ENCODE peak calls at places on chromosomes 6 and 20, in seven cellular contexts. One of them, this sample, is unnamed.

GRCh38 chr20:9442858-9443257 is 71.5 kb upstream of the LAMP5 start:
- DNase-seq in nucleus accumbens: no peak
- DNase-seq in B cell: no peak
- DNase-seq in Calu3: no peak
- DNase-seq in stimulated activated effector memory CD8-positive, alpha-beta T cell treated with anti-CD3 and anti-CD28 coated beads, Interleukin-12 subunit alpha, Interleukin-12 subunit beta, amount 100 ng/mL, for 72 hours: no peak
- DNase-seq in nephron progenitor cell: no peak
- DNase-seq in occipital lobe: no peak
- DNase-seq in this sample: no peak

GRCh38 chr6:143368426-143368825 is 82.1 kb downstream of the ADAT2 start:
- DNase-seq in nucleus accumbens: no peak
- DNase-seq in B cell: no peak
- DNase-seq in Calu3: no peak
- DNase-seq in stimulated activated effector memory CD8-positive, alpha-beta T cell treated with anti-CD3 and anti-CD28 coated beads, Interleukin-12 subunit alpha, Interleukin-12 subunit beta, amount 100 ng/mL, for 72 hours: no peak
- DNase-seq in nephron progenitor cell: no peak
- DNase-seq in occipital lobe: no peak
- DNase-seq in this sample: no peak

GRCh38 chr6:219641-220198 is 72.6 kb upstream of the DUSP22 start:
- DNase-seq in nucleus accumbens: no peak
- DNase-seq in B cell: no peak
- DNase-seq in Calu3: peak
- DNase-seq in stimulated activated effector memory CD8-positive, alpha-beta T cell treated with anti-CD3 and anti-CD28 coated beads, Interleukin-12 subunit alpha, Interleukin-12 subunit beta, amount 100 ng/mL, for 72 hours: no peak
- DNase-seq in nephron progenitor cell: peak
- DNase-seq in occipital lobe: no peak
- DNase-seq in this sample: peak

GRCh38 chr6:52839124-52840055 is 1.2 kb downstream of the GSTA5 start:
- DNase-seq in nucleus accumbens: no peak
- DNase-seq in B cell: peak
- DNase-seq in Calu3: peak
- DNase-seq in stimulated activated effector memory CD8-positive, alpha-beta T cell treated with anti-CD3 and anti-CD28 coated beads, Interleukin-12 subunit alpha, Interleukin-12 subunit beta, amount 100 ng/mL, for 72 hours: peak
- DNase-seq in nephron progenitor cell: peak
- DNase-seq in occipital lobe: peak
- DNase-seq in this sample: no peak

GRCh38 chr20:5969348-5969935 is 19.0 kb downstream of the MCM8 start:
- DNase-seq in nucleus accumbens: no peak
- DNase-seq in B cell: no peak
- DNase-seq in Calu3: no peak
- DNase-seq in stimulated activated effector memory CD8-positive, alpha-beta T cell treated with anti-CD3 and anti-CD28 coated beads, Interleukin-12 subunit alpha, Interleukin-12 subunit beta, amount 100 ng/mL, for 72 hours: no peak
- DNase-seq in nephron progenitor cell: no peak
- DNase-seq in occipital lobe: no peak
- DNase-seq in this sample: no peak

GRCh38 chr20:56194042-56194441 is 54.5 kb upstream of the MC3R start:
- DNase-seq in nucleus accumbens: no peak
- DNase-seq in B cell: no peak
- DNase-seq in Calu3: no peak
- DNase-seq in stimulated activated effector memory CD8-positive, alpha-beta T cell treated with anti-CD3 and anti-CD28 coated beads, Interleukin-12 subunit alpha, Interleukin-12 subunit beta, amount 100 ng/mL, for 72 hours: no peak
- DNase-seq in nephron progenitor cell: no peak
- DNase-seq in occipital lobe: no peak
- DNase-seq in this sample: no peak

GRCh38 chr6:105784179-105784578 is 302.0 kb upstream of the PRDM1 start:
- DNase-seq in nucleus accumbens: no peak
- DNase-seq in B cell: no peak
- DNase-seq in Calu3: no peak
- DNase-seq in stimulated activated effector memory CD8-positive, alpha-beta T cell treated with anti-CD3 and anti-CD28 coated beads, Interleukin-12 subunit alpha, Interleukin-12 subunit beta, amount 100 ng/mL, for 72 hours: no peak
- DNase-seq in nephron progenitor cell: no peak
- DNase-seq in occipital lobe: no peak
- DNase-seq in this sample: no peak

GRCh38 chr6:134317471-134318131 is at the start of gene SGK1:
- DNase-seq in nucleus accumbens: peak
- DNase-seq in B cell: peak
- DNase-seq in Calu3: peak
- DNase-seq in stimulated activated effector memory CD8-positive, alpha-beta T cell treated with anti-CD3 and anti-CD28 coated beads, Interleukin-12 subunit alpha, Interleukin-12 subunit beta, amount 100 ng/mL, for 72 hours: no peak
- DNase-seq in nephron progenitor cell: peak
- DNase-seq in occipital lobe: peak
- DNase-seq in this sample: no peak

GRCh38 chr6:159715168-159715567 is 12.1 kb upstream of the WTAP start:
- DNase-seq in nucleus accumbens: no peak
- DNase-seq in B cell: no peak
- DNase-seq in Calu3: no peak
- DNase-seq in stimulated activated effector memory CD8-positive, alpha-beta T cell treated with anti-CD3 and anti-CD28 coated beads, Interleukin-12 subunit alpha, Interleukin-12 subunit beta, amount 100 ng/mL, for 72 hours: no peak
- DNase-seq in nephron progenitor cell: no peak
- DNase-seq in occipital lobe: no peak
- DNase-seq in this sample: no peak

GRCh38 chr6:142731611-142732010 is 213.4 kb downstream of the HIVEP2 start:
- DNase-seq in nucleus accumbens: no peak
- DNase-seq in B cell: no peak
- DNase-seq in Calu3: no peak
- DNase-seq in stimulated activated effector memory CD8-positive, alpha-beta T cell treated with anti-CD3 and anti-CD28 coated beads, Interleukin-12 subunit alpha, Interleukin-12 subunit beta, amount 100 ng/mL, for 72 hours: no peak
- DNase-seq in nephron progenitor cell: no peak
- DNase-seq in occipital lobe: no peak
- DNase-seq in this sample: no peak

GRCh38 chr6:69370763-69371162 is 426.0 kb downstream of the LMBRD1 start:
- DNase-seq in nucleus accumbens: peak
- DNase-seq in B cell: no peak
- DNase-seq in Calu3: no peak
- DNase-seq in stimulated activated effector memory CD8-positive, alpha-beta T cell treated with anti-CD3 and anti-CD28 coated beads, Interleukin-12 subunit alpha, Interleukin-12 subunit beta, amount 100 ng/mL, for 72 hours: no peak
- DNase-seq in nephron progenitor cell: no peak
- DNase-seq in occipital lobe: no peak
- DNase-seq in this sample: no peak

GRCh38 chr6:161961046-161961445 is 687.2 kb upstream of the AGPAT4 start:
- DNase-seq in nucleus accumbens: no peak
- DNase-seq in B cell: no peak
- DNase-seq in Calu3: no peak
- DNase-seq in stimulated activated effector memory CD8-positive, alpha-beta T cell treated with anti-CD3 and anti-CD28 coated beads, Interleukin-12 subunit alpha, Interleukin-12 subunit beta, amount 100 ng/mL, for 72 hours: no peak
- DNase-seq in nephron progenitor cell: no peak
- DNase-seq in occipital lobe: no peak
- DNase-seq in this sample: no peak

GRCh38 chr6:53244958-53245357 is 96.3 kb upstream of the GCM1 start:
- DNase-seq in nucleus accumbens: no peak
- DNase-seq in B cell: peak
- DNase-seq in Calu3: no peak
- DNase-seq in stimulated activated effector memory CD8-positive, alpha-beta T cell treated with anti-CD3 and anti-CD28 coated beads, Interleukin-12 subunit alpha, Interleukin-12 subunit beta, amount 100 ng/mL, for 72 hours: no peak
- DNase-seq in nephron progenitor cell: no peak
- DNase-seq in occipital lobe: no peak
- DNase-seq in this sample: peak

GRCh38 chr6:107668826-107669474 is 155.2 kb downstream of the SCML4 start:
- DNase-seq in nucleus accumbens: no peak
- DNase-seq in B cell: peak
- DNase-seq in Calu3: no peak
- DNase-seq in stimulated activated effector memory CD8-positive, alpha-beta T cell treated with anti-CD3 and anti-CD28 coated beads, Interleukin-12 subunit alpha, Interleukin-12 subunit beta, amount 100 ng/mL, for 72 hours: no peak
- DNase-seq in nephron progenitor cell: no peak
- DNase-seq in occipital lobe: no peak
- DNase-seq in this sample: no peak

GRCh38 chr6:149166324-149166723 is 151.2 kb upstream of the TAB2 start:
- DNase-seq in nucleus accumbens: no peak
- DNase-seq in B cell: no peak
- DNase-seq in Calu3: no peak
- DNase-seq in stimulated activated effector memory CD8-positive, alpha-beta T cell treated with anti-CD3 and anti-CD28 coated beads, Interleukin-12 subunit alpha, Interleukin-12 subunit beta, amount 100 ng/mL, for 72 hours: no peak
- DNase-seq in nephron progenitor cell: no peak
- DNase-seq in occipital lobe: no peak
- DNase-seq in this sample: no peak

GRCh38 chr6:113364781-113365545 is 492.2 kb upstream of the MARCKS start:
- DNase-seq in nucleus accumbens: no peak
- DNase-seq in B cell: no peak
- DNase-seq in Calu3: no peak
- DNase-seq in stimulated activated effector memory CD8-positive, alpha-beta T cell treated with anti-CD3 and anti-CD28 coated beads, Interleukin-12 subunit alpha, Interleukin-12 subunit beta, amount 100 ng/mL, for 72 hours: no peak
- DNase-seq in nephron progenitor cell: no peak
- DNase-seq in occipital lobe: no peak
- DNase-seq in this sample: no peak

GRCh38 chr6:154438882-154439281 is 71.6 kb downstream of the CNKSR3 start:
- DNase-seq in nucleus accumbens: no peak
- DNase-seq in B cell: no peak
- DNase-seq in Calu3: no peak
- DNase-seq in stimulated activated effector memory CD8-positive, alpha-beta T cell treated with anti-CD3 and anti-CD28 coated beads, Interleukin-12 subunit alpha, Interleukin-12 subunit beta, amount 100 ng/mL, for 72 hours: no peak
- DNase-seq in nephron progenitor cell: no peak
- DNase-seq in occipital lobe: no peak
- DNase-seq in this sample: no peak

GRCh38 chr6:1124885-1125284 is 187.0 kb upstream of the FOXQ1 start:
- DNase-seq in nucleus accumbens: no peak
- DNase-seq in B cell: no peak
- DNase-seq in Calu3: no peak
- DNase-seq in stimulated activated effector memory CD8-positive, alpha-beta T cell treated with anti-CD3 and anti-CD28 coated beads, Interleukin-12 subunit alpha, Interleukin-12 subunit beta, amount 100 ng/mL, for 72 hours: no peak
- DNase-seq in nephron progenitor cell: no peak
- DNase-seq in occipital lobe: no peak
- DNase-seq in this sample: no peak

GRCh38 chr6:135116566-135116965 is 61.9 kb upstream of the HBS1L start:
- DNase-seq in nucleus accumbens: no peak
- DNase-seq in B cell: no peak
- DNase-seq in Calu3: no peak
- DNase-seq in stimulated activated effector memory CD8-positive, alpha-beta T cell treated with anti-CD3 and anti-CD28 coated beads, Interleukin-12 subunit alpha, Interleukin-12 subunit beta, amount 100 ng/mL, for 72 hours: no peak
- DNase-seq in nephron progenitor cell: no peak
- DNase-seq in occipital lobe: no peak
- DNase-seq in this sample: no peak

GRCh38 chr6:105188251-105188650 is 8.4 kb upstream of the POPDC3 start:
- DNase-seq in nucleus accumbens: no peak
- DNase-seq in B cell: no peak
- DNase-seq in Calu3: no peak
- DNase-seq in stimulated activated effector memory CD8-positive, alpha-beta T cell treated with anti-CD3 and anti-CD28 coated beads, Interleukin-12 subunit alpha, Interleukin-12 subunit beta, amount 100 ng/mL, for 72 hours: no peak
- DNase-seq in nephron progenitor cell: no peak
- DNase-seq in occipital lobe: no peak
- DNase-seq in this sample: no peak

GRCh38 chr6:105713474-105714118 is 310.7 kb upstream of the PREP start:
- DNase-seq in nucleus accumbens: no peak
- DNase-seq in B cell: no peak
- DNase-seq in Calu3: no peak
- DNase-seq in stimulated activated effector memory CD8-positive, alpha-beta T cell treated with anti-CD3 and anti-CD28 coated beads, Interleukin-12 subunit alpha, Interleukin-12 subunit beta, amount 100 ng/mL, for 72 hours: no peak
- DNase-seq in nephron progenitor cell: no peak
- DNase-seq in occipital lobe: no peak
- DNase-seq in this sample: no peak

GRCh38 chr6:166969390-166970002 is 13.1 kb upstream of the RNASET2 start:
- DNase-seq in nucleus accumbens: no peak
- DNase-seq in B cell: no peak
- DNase-seq in Calu3: no peak
- DNase-seq in stimulated activated effector memory CD8-positive, alpha-beta T cell treated with anti-CD3 and anti-CD28 coated beads, Interleukin-12 subunit alpha, Interleukin-12 subunit beta, amount 100 ng/mL, for 72 hours: no peak
- DNase-seq in nephron progenitor cell: no peak
- DNase-seq in occipital lobe: no peak
- DNase-seq in this sample: no peak

GRCh38 chr20:4737857-4738627 is 16.3 kb downstream of the PRND start:
- DNase-seq in nucleus accumbens: no peak
- DNase-seq in B cell: no peak
- DNase-seq in Calu3: no peak
- DNase-seq in stimulated activated effector memory CD8-positive, alpha-beta T cell treated with anti-CD3 and anti-CD28 coated beads, Interleukin-12 subunit alpha, Interleukin-12 subunit beta, amount 100 ng/mL, for 72 hours: no peak
- DNase-seq in nephron progenitor cell: no peak
- DNase-seq in occipital lobe: no peak
- DNase-seq in this sample: no peak

GRCh38 chr6:105402090-105402980 is 547 bp downstream of the PREP start:
- DNase-seq in nucleus accumbens: peak
- DNase-seq in B cell: no peak
- DNase-seq in Calu3: peak
- DNase-seq in stimulated activated effector memory CD8-positive, alpha-beta T cell treated with anti-CD3 and anti-CD28 coated beads, Interleukin-12 subunit alpha, Interleukin-12 subunit beta, amount 100 ng/mL, for 72 hours: no peak
- DNase-seq in nephron progenitor cell: peak
- DNase-seq in occipital lobe: no peak
- DNase-seq in this sample: no peak

GRCh38 chr20:51412333-51412761 is 130.2 kb downstream of the NFATC2 start:
- DNase-seq in nucleus accumbens: no peak
- DNase-seq in B cell: no peak
- DNase-seq in Calu3: no peak
- DNase-seq in stimulated activated effector memory CD8-positive, alpha-beta T cell treated with anti-CD3 and anti-CD28 coated beads, Interleukin-12 subunit alpha, Interleukin-12 subunit beta, amount 100 ng/mL, for 72 hours: no peak
- DNase-seq in nephron progenitor cell: no peak
- DNase-seq in occipital lobe: peak
- DNase-seq in this sample: no peak

GRCh38 chr6:130366011-130366963 is at the start of gene TMEM200A:
- DNase-seq in nucleus accumbens: no peak
- DNase-seq in B cell: peak
- DNase-seq in Calu3: peak
- DNase-seq in stimulated activated effector memory CD8-positive, alpha-beta T cell treated with anti-CD3 and anti-CD28 coated beads, Interleukin-12 subunit alpha, Interleukin-12 subunit beta, amount 100 ng/mL, for 72 hours: peak
- DNase-seq in nephron progenitor cell: peak
- DNase-seq in occipital lobe: peak
- DNase-seq in this sample: no peak

GRCh38 chr20:24608926-24609667 is 139.7 kb downstream of the SYNDIG1 start:
- DNase-seq in nucleus accumbens: no peak
- DNase-seq in B cell: no peak
- DNase-seq in Calu3: no peak
- DNase-seq in stimulated activated effector memory CD8-positive, alpha-beta T cell treated with anti-CD3 and anti-CD28 coated beads, Interleukin-12 subunit alpha, Interleukin-12 subunit beta, amount 100 ng/mL, for 72 hours: no peak
- DNase-seq in nephron progenitor cell: no peak
- DNase-seq in occipital lobe: no peak
- DNase-seq in this sample: no peak

GRCh38 chr20:5862703-5863039 is 87.7 kb downstream of the TRMT6 start:
- DNase-seq in nucleus accumbens: no peak
- DNase-seq in B cell: no peak
- DNase-seq in Calu3: no peak
- DNase-seq in stimulated activated effector memory CD8-positive, alpha-beta T cell treated with anti-CD3 and anti-CD28 coated beads, Interleukin-12 subunit alpha, Interleukin-12 subunit beta, amount 100 ng/mL, for 72 hours: no peak
- DNase-seq in nephron progenitor cell: no peak
- DNase-seq in occipital lobe: no peak
- DNase-seq in this sample: no peak

GRCh38 chr6:18115356-18115755 is 7.1 kb downstream of the NHLRC1 start:
- DNase-seq in nucleus accumbens: no peak
- DNase-seq in B cell: no peak
- DNase-seq in Calu3: no peak
- DNase-seq in stimulated activated effector memory CD8-positive, alpha-beta T cell treated with anti-CD3 and anti-CD28 coated beads, Interleukin-12 subunit alpha, Interleukin-12 subunit beta, amount 100 ng/mL, for 72 hours: no peak
- DNase-seq in nephron progenitor cell: no peak
- DNase-seq in occipital lobe: no peak
- DNase-seq in this sample: no peak

GRCh38 chr6:137926207-137926731 is 59.2 kb downstream of the TNFAIP3 start:
- DNase-seq in nucleus accumbens: no peak
- DNase-seq in B cell: no peak
- DNase-seq in Calu3: peak
- DNase-seq in stimulated activated effector memory CD8-positive, alpha-beta T cell treated with anti-CD3 and anti-CD28 coated beads, Interleukin-12 subunit alpha, Interleukin-12 subunit beta, amount 100 ng/mL, for 72 hours: no peak
- DNase-seq in nephron progenitor cell: no peak
- DNase-seq in occipital lobe: no peak
- DNase-seq in this sample: no peak

GRCh38 chr6:114419175-114419574 is 76.4 kb upstream of the HS3ST5 start:
- DNase-seq in nucleus accumbens: no peak
- DNase-seq in B cell: no peak
- DNase-seq in Calu3: no peak
- DNase-seq in stimulated activated effector memory CD8-positive, alpha-beta T cell treated with anti-CD3 and anti-CD28 coated beads, Interleukin-12 subunit alpha, Interleukin-12 subunit beta, amount 100 ng/mL, for 72 hours: no peak
- DNase-seq in nephron progenitor cell: no peak
- DNase-seq in occipital lobe: no peak
- DNase-seq in this sample: no peak

GRCh38 chr20:48456361-48457184 is 371.2 kb downstream of the PREX1 start:
- DNase-seq in nucleus accumbens: no peak
- DNase-seq in B cell: no peak
- DNase-seq in Calu3: no peak
- DNase-seq in stimulated activated effector memory CD8-positive, alpha-beta T cell treated with anti-CD3 and anti-CD28 coated beads, Interleukin-12 subunit alpha, Interleukin-12 subunit beta, amount 100 ng/mL, for 72 hours: no peak
- DNase-seq in nephron progenitor cell: peak
- DNase-seq in occipital lobe: no peak
- DNase-seq in this sample: no peak

GRCh38 chr20:38023181-38024085 is 9.8 kb downstream of the TTI1 start:
- DNase-seq in nucleus accumbens: no peak
- DNase-seq in B cell: no peak
- DNase-seq in Calu3: no peak
- DNase-seq in stimulated activated effector memory CD8-positive, alpha-beta T cell treated with anti-CD3 and anti-CD28 coated beads, Interleukin-12 subunit alpha, Interleukin-12 subunit beta, amount 100 ng/mL, for 72 hours: no peak
- DNase-seq in nephron progenitor cell: no peak
- DNase-seq in occipital lobe: no peak
- DNase-seq in this sample: peak

GRCh38 chr6:114816678-114817077 is 473.9 kb upstream of the HS3ST5 start:
- DNase-seq in nucleus accumbens: no peak
- DNase-seq in B cell: no peak
- DNase-seq in Calu3: no peak
- DNase-seq in stimulated activated effector memory CD8-positive, alpha-beta T cell treated with anti-CD3 and anti-CD28 coated beads, Interleukin-12 subunit alpha, Interleukin-12 subunit beta, amount 100 ng/mL, for 72 hours: no peak
- DNase-seq in nephron progenitor cell: no peak
- DNase-seq in occipital lobe: no peak
- DNase-seq in this sample: no peak

GRCh38 chr6:35047265-35048011 is 93.7 kb downstream of the TCP11 start:
- DNase-seq in nucleus accumbens: no peak
- DNase-seq in B cell: no peak
- DNase-seq in Calu3: no peak
- DNase-seq in stimulated activated effector memory CD8-positive, alpha-beta T cell treated with anti-CD3 and anti-CD28 coated beads, Interleukin-12 subunit alpha, Interleukin-12 subunit beta, amount 100 ng/mL, for 72 hours: no peak
- DNase-seq in nephron progenitor cell: no peak
- DNase-seq in occipital lobe: no peak
- DNase-seq in this sample: peak